ENCODE peak calls at places on chromosomes 6 and 20, in four cellular contexts. Q is NT2/D1, I is keratinocyte, S is GM12878. R is an unnamed sample. For H3K4me1, the result is how much of the 10 kb centered on the place peaks cover.

GRCh38 chr20:45372646-45373352 is 5.3 kb downstream of the TP53TG5 start:
- DNase-seq in Q (no peak), I (no peak), S (no peak), R (peak)

GRCh38 chr6:132228894-132229293 is 172.4 kb downstream of the MOXD1 start:
- DNase-seq in Q (no peak), I (no peak), S (no peak), R (no peak)

GRCh38 chr6:105259912-105260889 is 80.4 kb upstream of the POPDC3 start:
- DNase-seq in Q (no peak), I (no peak), S (no peak), R (no peak)

GRCh38 chr6:157273756-157274088 is 49.6 kb downstream of the TMEM242 start:
- DNase-seq in Q (no peak), I (no peak), S (no peak), R (peak)

GRCh38 chr20:31698803-31699718 is 23.6 kb downstream of the BCL2L1 start:
- DNase-seq in Q (no peak), I (no peak), S (no peak), R (no peak)

GRCh38 chr20:90651-91050 is 3.2 kb downstream of the DEFB125 start:
- DNase-seq in Q (no peak), I (peak), S (no peak), R (no peak)

GRCh38 chr20:36644032-36644712 is 1.8 kb downstream of the SLA2 start:
- DNase-seq in Q (no peak), I (no peak), S (no peak), R (peak)

GRCh38 chr20:47377122-47377722 is 20.7 kb upstream of the ZMYND8 start:
- DNase-seq in Q (no peak), I (no peak), S (no peak), R (no peak)

GRCh38 chr20:38658879-38659612 is 57.4 kb downstream of the ARHGAP40 start:
- DNase-seq in Q (peak), I (no peak), S (no peak), R (peak)

GRCh38 chr20:19885981-19886665 is 128.1 kb downstream of the RIN2 start:
- DNase-seq in Q (no peak), I (no peak), S (no peak), R (peak)

GRCh38 chr6:154508573-154509375 is 1.7 kb downstream of the CNKSR3 start:
- DNase-seq in Q (no peak), I (no peak), S (no peak), R (no peak)

GRCh38 chr6:34021839-34022190 is 124.1 kb downstream of the GRM4 start:
- DNase-seq in Q (no peak), I (no peak), S (no peak), R (peak)

GRCh38 chr20:58583586-58583985 is 67.5 kb upstream of the STX16 start:
- DNase-seq in Q (no peak), I (no peak), S (no peak), R (no peak)

GRCh38 chr20:38809942-38810341 is 4.4 kb downstream of the PPP1R16B start:
- DNase-seq in Q (no peak), I (no peak), S (no peak), R (no peak)

GRCh38 chr20:33662172-33662571 is at the start of gene C20orf144:
- DNase-seq in Q (no peak), I (no peak), S (no peak), R (no peak)

GRCh38 chr6:149252626-149253025 is 64.9 kb upstream of the TAB2 start:
- DNase-seq in Q (no peak), I (no peak), S (no peak), R (no peak)

GRCh38 chr20:50099565-50099991 is 13.4 kb downstream of the UBE2V1 start:
- DNase-seq in Q (no peak), I (no peak), S (no peak), R (no peak)

GRCh38 chr20:50099121-50099520 is 13.8 kb downstream of the UBE2V1 start:
- DNase-seq in Q (no peak), I (no peak), S (no peak), R (no peak)

GRCh38 chr20:50101900-50102299 is 11.1 kb downstream of the UBE2V1 start:
- DNase-seq in Q (no peak), I (no peak), S (no peak), R (no peak)

GRCh38 chr20:50100552-50100951 is 12.4 kb downstream of the UBE2V1 start:
- DNase-seq in Q (no peak), I (no peak), S (no peak), R (no peak)

GRCh38 chr20:50101281-50101680 is 11.7 kb downstream of the UBE2V1 start:
- DNase-seq in Q (no peak), I (no peak), S (no peak), R (no peak)
- H3K4me1 ChIP-seq in Q (under half), I (under half), S (under half), R (under half)

DNA sequence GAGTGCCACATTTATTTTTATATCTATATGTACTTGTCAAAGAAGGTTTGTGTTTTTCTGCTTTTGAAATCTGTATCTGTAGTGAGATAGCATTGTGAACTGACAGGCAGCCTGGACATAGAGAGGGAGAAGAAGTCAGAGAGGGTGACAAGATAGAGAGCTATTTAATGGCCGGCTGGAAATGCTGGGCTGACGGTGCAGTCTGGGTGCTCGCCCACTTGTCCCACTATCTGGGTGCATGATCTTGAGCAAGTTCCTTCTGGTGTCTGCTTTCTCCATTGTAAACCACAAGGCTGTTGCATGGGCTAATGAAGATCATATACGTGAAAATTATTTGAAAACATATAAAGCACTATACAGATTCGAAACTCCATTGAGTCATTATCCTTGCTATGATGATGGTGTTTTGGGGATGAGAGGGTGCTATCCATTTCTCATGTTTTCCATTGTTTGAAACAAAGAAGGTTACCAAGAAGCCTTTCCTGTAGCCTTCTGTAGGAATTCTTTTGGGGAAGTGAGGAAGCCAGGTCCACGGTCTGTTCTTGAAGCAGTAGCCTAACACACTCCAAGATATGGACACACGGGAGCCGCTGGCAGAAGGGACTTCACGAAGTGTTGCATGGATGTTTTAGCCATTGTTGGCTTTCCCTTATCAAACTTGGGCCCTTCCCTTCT is 18.4 kb downstream of the CD83 start:
- DNase-seq in Q (no peak), I (no peak), S (no peak), R (no peak)
- H3K4me1 ChIP-seq in Q (under half), I (under half), S (under half), R (under half)

GRCh38 chr20:51403465-51404220 is 138.9 kb downstream of the NFATC2 start:
- DNase-seq in Q (no peak), I (no peak), S (no peak), R (no peak)
- H3K4me1 ChIP-seq in Q (under half), I (under half), S (half or more), R (under half)

GRCh38 chr6:109295766-109296156 is 86.5 kb downstream of the CD164 start:
- DNase-seq in Q (no peak), I (no peak), S (no peak), R (no peak)

GRCh38 chr6:109296971-109297372 is 85.3 kb downstream of the CD164 start:
- DNase-seq in Q (no peak), I (no peak), S (no peak), R (no peak)

GRCh38 chr6:109298605-109299004 is 83.7 kb downstream of the CD164 start:
- DNase-seq in Q (no peak), I (no peak), S (no peak), R (no peak)

GRCh38 chr6:109296305-109296915 is 85.9 kb downstream of the CD164 start:
- DNase-seq in Q (no peak), I (no peak), S (no peak), R (peak)

DNA sequence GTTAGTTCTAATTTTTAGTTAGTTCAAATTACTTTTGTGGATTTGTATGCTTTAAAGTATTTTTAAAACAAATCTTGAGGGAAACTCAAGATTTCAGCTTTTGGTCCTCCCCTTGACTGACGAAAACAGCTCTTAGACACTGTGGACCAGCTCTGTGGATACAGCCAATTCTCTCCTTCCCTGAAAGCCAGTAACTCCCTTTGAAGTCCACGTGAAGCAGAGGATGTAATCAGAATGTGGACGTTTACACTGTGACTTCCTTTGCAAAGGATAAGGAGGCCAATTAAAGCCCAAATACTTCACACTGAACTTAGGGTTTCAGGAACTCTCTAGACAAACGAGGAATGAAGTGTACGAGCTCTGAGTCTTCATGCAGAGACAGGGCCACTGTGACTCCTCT is 84.5 kb downstream of the CD164 start:
- DNase-seq in Q (no peak), I (no peak), S (no peak), R (no peak)
- H3K4me1 ChIP-seq in Q (under half), I (under half), S (under half), R (under half)

GRCh38 chr6:26028753-26029569 is 58.3 kb upstream of the HFE start:
- DNase-seq in Q (no peak), I (no peak), S (no peak), R (no peak)
- H3K4me1 ChIP-seq in Q (under half), I (under half), S (under half), R (under half)

GRCh38 chr6:125747589-125748533 is 1.6 kb upstream of the HEY2 start:
- DNase-seq in Q (no peak), I (peak), S (no peak), R (peak)
- H3K4me1 ChIP-seq in Q (under half), I (under half), S (under half), R (under half)

GRCh38 chr6:163960128-163960527 is 545.6 kb downstream of the QKI start:
- DNase-seq in Q (no peak), I (no peak), S (no peak), R (no peak)

GRCh38 chr6:163955131-163955530 is 540.6 kb downstream of the QKI start:
- DNase-seq in Q (no peak), I (no peak), S (no peak), R (no peak)

GRCh38 chr6:163956571-163957407 is 542.3 kb downstream of the QKI start:
- DNase-seq in Q (peak), I (peak), S (peak), R (peak)

GRCh38 chr6:163955752-163956151 is 541.2 kb downstream of the QKI start:
- DNase-seq in Q (no peak), I (no peak), S (no peak), R (no peak)

GRCh38 chr6:163958646-163959045 is 544.1 kb downstream of the QKI start:
- DNase-seq in Q (peak), I (no peak), S (no peak), R (no peak)
- H3K4me1 ChIP-seq in Q (under half), I (under half), S (under half), R (under half)